ENCODE peak calls at places on chromosomes 16 and 17, in four cellular contexts. I, D, V and E are unnamed samples.

GRCh38 chr16:49560018-49560830 is 186.6 kb downstream of the C16orf78 start:
- DNase-seq in D (peak), V (no peak), I (no peak), E (no peak)

GRCh38 chr17:47941246-47941997 is at the start of gene PNPO:
- DNase-seq in I (peak), V (peak), D (peak), E (peak)

GRCh38 chr16:30926937-30927788 is 3.8 kb downstream of the FBXL19 start:
- DNase-seq in I (no peak), D (no peak), V (no peak), E (no peak)

GRCh38 chr17:19412984-19413383 is 2.0 kb downstream of the RNF112 start:
- DNase-seq in D (no peak), I (no peak), V (no peak), E (no peak)

GRCh38 chr17:82520041-82520910 is 744 bp downstream of the FOXK2 start:
- DNase-seq in V (peak), D (peak), I (peak), E (peak)

GRCh38 chr16:84833542-84834402 is 14.0 kb downstream of the CRISPLD2 start:
- DNase-seq in D (no peak), I (no peak), V (no peak), E (no peak)

GRCh38 chr16:51050379-51050710 is 100.7 kb downstream of the SALL1 start:
- DNase-seq in V (no peak), D (no peak), I (no peak), E (no peak)

GRCh38 chr16:48361012-48361411 is 24.2 kb downstream of the SIAH1 start:
- DNase-seq in I (no peak), D (no peak), V (no peak), E (no peak)

GRCh38 chr17:61361084-61361483 is 38.6 kb upstream of the TBX2 start:
- DNase-seq in V (peak), D (peak), I (no peak), E (no peak)

GRCh38 chr17:55177159-55177913 is 87.4 kb upstream of the HLF start:
- DNase-seq in D (no peak), I (no peak), V (peak), E (no peak)

GRCh38 chr16:51343411-51343810 is 192.3 kb upstream of the SALL1 start:
- DNase-seq in D (no peak), I (no peak), V (no peak), E (no peak)

GRCh38 chr17:72569193-72569946 is 448.6 kb downstream of the SOX9 start:
- DNase-seq in D (no peak), I (no peak), V (no peak), E (peak)

GRCh38 chr16:89936981-89937380 is 11.6 kb upstream of the DEF8 start:
- DNase-seq in I (no peak), D (no peak), V (no peak), E (no peak)

GRCh38 chr17:82449136-82449882 is 1.2 kb downstream of the CYBC1 start:
- DNase-seq in V (no peak), I (peak), D (no peak), E (peak)

GRCh38 chr16:22328081-22328725 is 31.0 kb downstream of the POLR3E start:
- DNase-seq in V (no peak), I (no peak), D (no peak), E (no peak)

GRCh38 chr17:27446569-27447301 is 9.5 kb upstream of the KSR1 start:
- DNase-seq in D (peak), I (no peak), V (peak), E (no peak)

GRCh38 chr17:17537311-17538099 is 41.3 kb upstream of the RASD1 start:
- DNase-seq in D (peak), V (peak), I (no peak), E (peak)

GRCh38 chr16:7086842-7087616 is 245.6 kb upstream of the RBFOX1 start:
- DNase-seq in D (no peak), V (no peak), I (peak), E (peak)

GRCh38 chr16:57607676-57608461 is 20.6 kb upstream of the ADGRG1 start:
- DNase-seq in V (no peak), I (no peak), D (no peak), E (no peak)

GRCh38 chr17:39640493-39641118 is 3.7 kb downstream of the STARD3 start:
- DNase-seq in I (no peak), D (no peak), V (no peak), E (no peak)

GRCh38 chr16:75252946-75253911 is 1.8 kb upstream of the BCAR1 start:
- DNase-seq in V (peak), D (peak), I (peak), E (no peak)

GRCh38 chr16:65667013-65667578 is 545.2 kb upstream of the CDH11 start:
- DNase-seq in V (peak), I (no peak), D (peak), E (no peak)

GRCh38 chr16:49801290-49801689 is 54.6 kb downstream of the ZNF423 start:
- DNase-seq in I (no peak), V (no peak), D (no peak), E (no peak)

GRCh38 chr16:79169239-79169638 is 431.3 kb downstream of the MAF start:
- DNase-seq in I (no peak), V (no peak), D (no peak), E (no peak)

GRCh38 chr17:59800530-59800942 is 92.2 kb downstream of the TUBD1 start:
- DNase-seq in V (peak), D (no peak), I (no peak), E (no peak)

GRCh38 chr16:87330257-87330624 is 13.0 kb upstream of the C16orf95 start:
- DNase-seq in I (no peak), D (no peak), V (no peak), E (no peak)